ENCODE peak calls at places on chromosomes 4 and X, in ten cellular contexts. One of them, this sample, is unnamed.

GRCh38 chrX:132271330-132271729 is 52.1 kb upstream of the RAP2C start:
- DNase-seq in suprapubic skin: no peak
- DNase-seq in tibial artery: no peak
- DNase-seq in CD8-positive, alpha-beta memory T cell: no peak
- DNase-seq in AG04450: no peak
- DNase-seq in Caco-2: no peak
- DNase-seq in astrocyte: no peak
- DNase-seq in DND-41: no peak
- DNase-seq in ascending aorta: no peak
- DNase-seq in colonic mucosa: no peak
- DNase-seq in this sample: no peak

GRCh38 chrX:9429767-9430166 is 35.1 kb upstream of the TBL1X start:
- DNase-seq in astrocyte: no peak
- DNase-seq in CD8-positive, alpha-beta memory T cell: no peak
- DNase-seq in suprapubic skin: no peak
- DNase-seq in Caco-2: no peak
- DNase-seq in ascending aorta: no peak
- DNase-seq in DND-41: no peak
- DNase-seq in tibial artery: no peak
- DNase-seq in colonic mucosa: no peak
- DNase-seq in AG04450: no peak
- DNase-seq in this sample: no peak

GRCh38 chrX:48956728-48957414 is 536 bp downstream of the OTUD5 start:
- DNase-seq in DND-41: peak; percentile 25
- DNase-seq in ascending aorta: peak; percentile 67
- DNase-seq in AG04450: no peak
- DNase-seq in tibial artery: peak; percentile 68
- DNase-seq in suprapubic skin: no peak
- DNase-seq in Caco-2: no peak
- DNase-seq in astrocyte: no peak
- DNase-seq in colonic mucosa: peak; percentile 31
- DNase-seq in CD8-positive, alpha-beta memory T cell: peak; percentile 58
- DNase-seq in this sample: peak; percentile 72

GRCh38 chr4:171954650-171955049 is 141.4 kb downstream of the GALNTL6 start:
- DNase-seq in Caco-2: no peak
- DNase-seq in colonic mucosa: no peak
- DNase-seq in CD8-positive, alpha-beta memory T cell: no peak
- DNase-seq in astrocyte: no peak
- DNase-seq in DND-41: no peak
- DNase-seq in suprapubic skin: no peak
- DNase-seq in ascending aorta: no peak
- DNase-seq in AG04450: no peak
- DNase-seq in tibial artery: no peak
- DNase-seq in this sample: no peak

GRCh38 chr4:172707622-172708021 is 461.0 kb upstream of the GALNT7 start:
- DNase-seq in CD8-positive, alpha-beta memory T cell: no peak
- DNase-seq in tibial artery: no peak
- DNase-seq in suprapubic skin: no peak
- DNase-seq in ascending aorta: no peak
- DNase-seq in Caco-2: no peak
- DNase-seq in colonic mucosa: no peak
- DNase-seq in DND-41: no peak
- DNase-seq in AG04450: no peak
- DNase-seq in astrocyte: no peak
- DNase-seq in this sample: no peak

GRCh38 chrX:41441934-41442823 is 5.0 kb upstream of the NYX start:
- DNase-seq in astrocyte: peak; percentile 45
- DNase-seq in colonic mucosa: peak; percentile 86
- DNase-seq in Caco-2: peak; percentile 93
- DNase-seq in DND-41: peak; percentile 66
- DNase-seq in ascending aorta: peak; percentile 94
- DNase-seq in tibial artery: peak; percentile 92
- DNase-seq in suprapubic skin: peak; percentile 93
- DNase-seq in CD8-positive, alpha-beta memory T cell: peak; percentile 85
- DNase-seq in AG04450: no peak
- DNase-seq in this sample: peak; percentile 90

GRCh38 chrX:69229436-69229835 is 64.2 kb upstream of the PJA1 start:
- DNase-seq in Caco-2: no peak
- DNase-seq in astrocyte: peak; percentile 41
- DNase-seq in CD8-positive, alpha-beta memory T cell: no peak
- DNase-seq in tibial artery: no peak
- DNase-seq in suprapubic skin: no peak
- DNase-seq in AG04450: peak; percentile 30
- DNase-seq in colonic mucosa: no peak
- DNase-seq in DND-41: no peak
- DNase-seq in ascending aorta: no peak
- DNase-seq in this sample: no peak

GRCh38 chr4:77538574-77539157 is 67.0 kb upstream of the CXCL13 start:
- DNase-seq in ascending aorta: no peak
- DNase-seq in astrocyte: peak; percentile 16
- DNase-seq in tibial artery: no peak
- DNase-seq in suprapubic skin: no peak
- DNase-seq in CD8-positive, alpha-beta memory T cell: no peak
- DNase-seq in AG04450: no peak
- DNase-seq in colonic mucosa: peak; percentile 51
- DNase-seq in DND-41: no peak
- DNase-seq in Caco-2: no peak
- DNase-seq in this sample: peak; percentile 44

GRCh38 chr4:186342582-186342981 is 76.6 kb downstream of the F11 start:
- DNase-seq in CD8-positive, alpha-beta memory T cell: no peak
- DNase-seq in DND-41: no peak
- DNase-seq in AG04450: no peak
- DNase-seq in tibial artery: no peak
- DNase-seq in colonic mucosa: no peak
- DNase-seq in astrocyte: no peak
- DNase-seq in ascending aorta: no peak
- DNase-seq in Caco-2: no peak
- DNase-seq in suprapubic skin: no peak
- DNase-seq in this sample: no peak

GRCh38 chr4:174993916-174994315 is 75.8 kb downstream of the ADAM29 start:
- DNase-seq in ascending aorta: no peak
- DNase-seq in tibial artery: no peak
- DNase-seq in DND-41: no peak
- DNase-seq in astrocyte: no peak
- DNase-seq in colonic mucosa: no peak
- DNase-seq in CD8-positive, alpha-beta memory T cell: no peak
- DNase-seq in Caco-2: no peak
- DNase-seq in AG04450: no peak
- DNase-seq in suprapubic skin: no peak
- DNase-seq in this sample: no peak

GRCh38 chrX:54352677-54353076 is 5.2 kb downstream of the WNK3 start:
- DNase-seq in AG04450: no peak
- DNase-seq in tibial artery: no peak
- DNase-seq in colonic mucosa: no peak
- DNase-seq in Caco-2: no peak
- DNase-seq in astrocyte: no peak
- DNase-seq in suprapubic skin: no peak
- DNase-seq in DND-41: no peak
- DNase-seq in CD8-positive, alpha-beta memory T cell: no peak
- DNase-seq in ascending aorta: no peak
- DNase-seq in this sample: no peak

DNA sequence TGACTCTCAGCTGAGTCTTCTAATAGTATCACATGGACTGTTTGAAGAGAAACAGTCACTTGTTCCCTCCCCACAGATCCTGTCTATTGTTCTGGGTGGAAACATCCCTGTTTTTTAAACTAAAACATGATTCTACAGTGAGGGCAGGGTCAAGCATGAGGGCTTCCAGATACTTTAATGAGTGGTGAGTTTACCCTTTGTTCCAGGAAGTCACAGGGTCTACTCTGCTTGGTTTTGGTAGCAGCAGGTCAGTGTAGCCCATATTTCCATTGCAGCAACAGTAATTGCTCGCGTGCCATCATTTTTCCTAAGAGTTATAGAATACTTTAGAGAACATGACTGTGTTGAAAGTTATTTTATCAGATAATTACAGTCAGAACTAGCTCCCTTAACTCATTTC is 87.4 kb downstream of the ZNF732 start:
- DNase-seq in astrocyte: no peak
- DNase-seq in DND-41: no peak
- DNase-seq in tibial artery: no peak
- DNase-seq in AG04450: no peak
- DNase-seq in suprapubic skin: no peak
- DNase-seq in CD8-positive, alpha-beta memory T cell: no peak
- DNase-seq in ascending aorta: no peak
- DNase-seq in Caco-2: no peak
- DNase-seq in colonic mucosa: no peak
- DNase-seq in this sample: no peak
- H3K9me3 ChIP-seq in astrocyte: no peaks in the 10 kb centered on the region
- H3K9me3 ChIP-seq in DND-41: peaks cover 20% of the 10 kb centered on the region
- H3K9me3 ChIP-seq in tibial artery: no peaks in the 10 kb centered on the region
- H3K9me3 ChIP-seq in AG04450: peaks cover 21% of the 10 kb centered on the region
- H3K9me3 ChIP-seq in suprapubic skin: peaks cover 13% of the 10 kb centered on the region
- H3K9me3 ChIP-seq in CD8-positive, alpha-beta memory T cell: no peaks in the 10 kb centered on the region
- H3K9me3 ChIP-seq in ascending aorta: no peaks in the 10 kb centered on the region
- H3K9me3 ChIP-seq in Caco-2: no peaks in the 10 kb centered on the region
- H3K9me3 ChIP-seq in colonic mucosa: no peaks in the 10 kb centered on the region
- H3K9me3 ChIP-seq in this sample: peaks cover 30% of the 10 kb centered on the region

GRCh38 chr4:71870456-71870855 is 86.6 kb upstream of the GC start:
- DNase-seq in Caco-2: no peak
- DNase-seq in suprapubic skin: no peak
- DNase-seq in AG04450: no peak
- DNase-seq in astrocyte: no peak
- DNase-seq in colonic mucosa: no peak
- DNase-seq in DND-41: no peak
- DNase-seq in tibial artery: no peak
- DNase-seq in CD8-positive, alpha-beta memory T cell: no peak
- DNase-seq in ascending aorta: no peak
- DNase-seq in this sample: no peak

GRCh38 chr4:71866212-71866885 is 82.5 kb upstream of the GC start:
- DNase-seq in tibial artery: no peak
- DNase-seq in colonic mucosa: no peak
- DNase-seq in Caco-2: no peak
- DNase-seq in DND-41: no peak
- DNase-seq in suprapubic skin: no peak
- DNase-seq in CD8-positive, alpha-beta memory T cell: no peak
- DNase-seq in AG04450: no peak
- DNase-seq in ascending aorta: no peak
- DNase-seq in astrocyte: no peak
- DNase-seq in this sample: no peak

GRCh38 chr4:71864380-71864779 is 80.5 kb upstream of the GC start:
- DNase-seq in DND-41: no peak
- DNase-seq in ascending aorta: no peak
- DNase-seq in suprapubic skin: no peak
- DNase-seq in AG04450: no peak
- DNase-seq in astrocyte: no peak
- DNase-seq in tibial artery: no peak
- DNase-seq in colonic mucosa: no peak
- DNase-seq in CD8-positive, alpha-beta memory T cell: no peak
- DNase-seq in Caco-2: no peak
- DNase-seq in this sample: no peak

GRCh38 chr4:71863457-71863856 is 79.6 kb upstream of the GC start:
- DNase-seq in suprapubic skin: no peak
- DNase-seq in astrocyte: no peak
- DNase-seq in CD8-positive, alpha-beta memory T cell: no peak
- DNase-seq in AG04450: no peak
- DNase-seq in DND-41: no peak
- DNase-seq in tibial artery: no peak
- DNase-seq in Caco-2: no peak
- DNase-seq in colonic mucosa: no peak
- DNase-seq in ascending aorta: no peak
- DNase-seq in this sample: no peak

DNA sequence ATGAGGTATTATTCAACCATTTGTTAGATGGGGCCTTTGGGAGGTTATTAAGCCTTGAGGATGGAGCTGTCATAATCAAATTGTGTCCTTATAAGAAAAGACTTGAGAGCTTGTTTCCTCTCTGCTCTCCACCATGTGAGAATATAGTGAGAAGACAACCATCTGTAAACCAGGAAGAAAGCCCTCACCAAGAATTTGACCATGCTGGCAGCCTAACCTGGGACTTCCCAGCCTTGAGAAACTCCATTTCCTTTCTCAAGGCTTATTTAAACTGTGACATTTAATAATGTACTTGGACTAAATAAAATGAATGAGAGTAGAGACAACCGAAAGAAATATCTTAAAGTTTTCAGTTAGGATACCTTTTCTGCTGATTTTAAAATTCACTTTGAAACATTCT is 83.7 kb upstream of the GC start:
- DNase-seq in Caco-2: no peak
- DNase-seq in suprapubic skin: no peak
- DNase-seq in DND-41: no peak
- DNase-seq in AG04450: no peak
- DNase-seq in CD8-positive, alpha-beta memory T cell: no peak
- DNase-seq in tibial artery: no peak
- DNase-seq in ascending aorta: no peak
- DNase-seq in colonic mucosa: no peak
- DNase-seq in astrocyte: no peak
- DNase-seq in this sample: no peak
- H3K9me3 ChIP-seq in Caco-2: no peaks in the 10 kb centered on the region
- H3K9me3 ChIP-seq in suprapubic skin: peaks cover 5% of the 10 kb centered on the region
- H3K9me3 ChIP-seq in DND-41: no peaks in the 10 kb centered on the region
- H3K9me3 ChIP-seq in AG04450: peaks cover 3% of the 10 kb centered on the region
- H3K9me3 ChIP-seq in CD8-positive, alpha-beta memory T cell: no peaks in the 10 kb centered on the region
- H3K9me3 ChIP-seq in tibial artery: no peaks in the 10 kb centered on the region
- H3K9me3 ChIP-seq in ascending aorta: no peaks in the 10 kb centered on the region
- H3K9me3 ChIP-seq in colonic mucosa: no peaks in the 10 kb centered on the region
- H3K9me3 ChIP-seq in astrocyte: no peaks in the 10 kb centered on the region
- H3K9me3 ChIP-seq in this sample: peaks cover 19% of the 10 kb centered on the region

GRCh38 chrX:144801786-144802185 is 445.5 kb upstream of the SPANXN1 start:
- DNase-seq in tibial artery: no peak
- DNase-seq in CD8-positive, alpha-beta memory T cell: no peak
- DNase-seq in AG04450: no peak
- DNase-seq in ascending aorta: no peak
- DNase-seq in DND-41: no peak
- DNase-seq in astrocyte: no peak
- DNase-seq in suprapubic skin: no peak
- DNase-seq in Caco-2: no peak
- DNase-seq in colonic mucosa: no peak
- DNase-seq in this sample: no peak

DNA sequence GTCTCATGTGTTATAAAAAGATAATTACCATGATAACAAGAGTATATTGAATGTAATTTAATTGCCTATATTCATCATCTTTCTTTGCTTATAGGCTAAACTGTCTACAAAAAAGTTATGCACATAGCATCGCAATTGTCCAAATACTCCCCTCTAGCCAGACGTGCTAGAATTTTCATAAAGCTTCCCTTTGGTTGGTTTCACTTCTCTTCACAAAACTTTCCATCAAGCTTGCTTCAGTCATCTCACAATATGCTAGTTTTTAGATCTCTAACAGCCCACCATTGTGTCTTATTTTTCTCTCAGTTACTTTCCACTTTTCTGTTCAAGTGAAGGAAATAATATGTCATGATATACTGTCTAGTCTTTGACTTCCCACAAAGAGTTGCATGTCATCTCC is 448.3 kb upstream of the SPANXN1 start:
- DNase-seq in Caco-2: no peak
- DNase-seq in suprapubic skin: no peak
- DNase-seq in ascending aorta: no peak
- DNase-seq in tibial artery: no peak
- DNase-seq in CD8-positive, alpha-beta memory T cell: no peak
- DNase-seq in colonic mucosa: no peak
- DNase-seq in DND-41: no peak
- DNase-seq in astrocyte: no peak
- DNase-seq in AG04450: no peak
- DNase-seq in this sample: no peak
- H3K9me3 ChIP-seq in Caco-2: no peaks in the 10 kb centered on the region
- H3K9me3 ChIP-seq in suprapubic skin: no peaks in the 10 kb centered on the region
- H3K9me3 ChIP-seq in ascending aorta: no peaks in the 10 kb centered on the region
- H3K9me3 ChIP-seq in tibial artery: no peaks in the 10 kb centered on the region
- H3K9me3 ChIP-seq in CD8-positive, alpha-beta memory T cell: no peaks in the 10 kb centered on the region
- H3K9me3 ChIP-seq in colonic mucosa: no peaks in the 10 kb centered on the region
- H3K9me3 ChIP-seq in DND-41: no peaks in the 10 kb centered on the region
- H3K9me3 ChIP-seq in astrocyte: no peaks in the 10 kb centered on the region
- H3K9me3 ChIP-seq in AG04450: no peaks in the 10 kb centered on the region
- H3K9me3 ChIP-seq in this sample: no peaks in the 10 kb centered on the region

GRCh38 chrX:153516055-153516454 is 1.4 kb upstream of the ATP2B3 start:
- DNase-seq in ascending aorta: no peak
- DNase-seq in astrocyte: no peak
- DNase-seq in colonic mucosa: no peak
- DNase-seq in AG04450: no peak
- DNase-seq in DND-41: no peak
- DNase-seq in tibial artery: no peak
- DNase-seq in Caco-2: no peak
- DNase-seq in CD8-positive, alpha-beta memory T cell: no peak
- DNase-seq in suprapubic skin: no peak
- DNase-seq in this sample: no peak
- H3K9me3 ChIP-seq in ascending aorta: no peaks in the 10 kb centered on the region
- H3K9me3 ChIP-seq in astrocyte: no peaks in the 10 kb centered on the region
- H3K9me3 ChIP-seq in colonic mucosa: no peaks in the 10 kb centered on the region
- H3K9me3 ChIP-seq in AG04450: no peaks in the 10 kb centered on the region
- H3K9me3 ChIP-seq in DND-41: no peaks in the 10 kb centered on the region
- H3K9me3 ChIP-seq in tibial artery: no peaks in the 10 kb centered on the region
- H3K9me3 ChIP-seq in Caco-2: no peaks in the 10 kb centered on the region
- H3K9me3 ChIP-seq in CD8-positive, alpha-beta memory T cell: no peaks in the 10 kb centered on the region
- H3K9me3 ChIP-seq in suprapubic skin: no peaks in the 10 kb centered on the region
- H3K9me3 ChIP-seq in this sample: no peaks in the 10 kb centered on the region